ENCODE peak calls at places on chromosomes 2 and 18, in ten cellular contexts. T is skeletal muscle cell; C is thyroid gland; B is CD8-positive, alpha-beta memory T cell; G is heart left ventricle; Y is PC-3; W is hepatocyte; Q is fibroblast of mammary gland; I is A549; X is stomach. K is an unnamed sample.

GRCh38 chr2:207762146-207762545 is 7.6 kb downstream of the FZD5 start:
- DNase-seq in T (no peak), I (no peak), W (no peak), Y (peak), G (no peak), C (no peak), X (no peak), B (no peak), Q (no peak), K (no peak)

GRCh38 chr18:78607221-78607620 is 372.4 kb upstream of the SALL3 start:
- DNase-seq in Q (no peak), Y (no peak), I (no peak), W (no peak), T (no peak), C (no peak), X (no peak), B (no peak), G (no peak), K (no peak)

GRCh38 chr2:149038442-149039212 is at the start of gene LYPD6B:
- DNase-seq in Y (peak), X (peak), I (peak), Q (no peak), T (no peak), C (peak), B (no peak), W (peak), G (no peak), K (no peak)

GRCh38 chr2:32947484-32948143 is 861 bp downstream of the LTBP1 start:
- DNase-seq in I (peak), X (peak), Y (peak), T (no peak), B (no peak), W (peak), G (peak), C (peak), Q (peak), K (peak)

GRCh38 chr2:122451040-122451439 is 695.6 kb downstream of the TSN start:
- DNase-seq in W (peak), Q (peak), X (no peak), Y (peak), B (no peak), C (no peak), T (peak), I (no peak), G (no peak), K (no peak)

GRCh38 chr2:69993048-69993565 is 31.7 kb upstream of the ASPRV1 start:
- DNase-seq in I (no peak), G (no peak), Q (no peak), T (no peak), W (no peak), Y (no peak), C (no peak), X (no peak), B (no peak), K (no peak)

GRCh38 chr2:85765081-85765731 is 11.4 kb downstream of the ATOH8 start:
- DNase-seq in B (no peak), I (no peak), Y (no peak), G (no peak), C (no peak), Q (no peak), W (no peak), X (no peak), T (no peak), K (no peak)

GRCh38 chr2:239370876-239371725 is 29.7 kb downstream of the HDAC4 start:
- DNase-seq in B (peak), C (no peak), T (peak), X (no peak), Y (no peak), G (no peak), W (no peak), I (no peak), Q (no peak), K (no peak)

GRCh38 chr18:3816601-3817363 is 366.8 kb downstream of the TGIF1 start:
- DNase-seq in X (no peak), B (no peak), T (peak), Y (peak), Q (peak), C (no peak), G (no peak), W (peak), I (peak), K (peak)

GRCh38 chr2:235958221-235958620 is 210.0 kb downstream of the GBX2 start:
- DNase-seq in Y (no peak), G (no peak), I (no peak), B (no peak), Q (no peak), X (no peak), W (no peak), T (no peak), C (no peak), K (no peak)

GRCh38 chr2:235960716-235961640 is 207.2 kb downstream of the GBX2 start:
- DNase-seq in Y (no peak), B (no peak), I (no peak), X (no peak), C (no peak), Q (no peak), T (no peak), G (no peak), W (no peak), K (no peak)

GRCh38 chr2:235957231-235957630 is 211.0 kb downstream of the GBX2 start:
- DNase-seq in C (no peak), I (no peak), Y (no peak), Q (no peak), W (no peak), X (no peak), B (no peak), G (no peak), T (no peak), K (no peak)

GRCh38 chr2:235960011-235960715 is 208.0 kb downstream of the GBX2 start:
- DNase-seq in G (no peak), X (no peak), C (no peak), W (no peak), I (no peak), B (no peak), Q (no peak), Y (no peak), T (no peak), K (no peak)

GRCh38 chr2:235958631-235959395 is 209.4 kb downstream of the GBX2 start:
- DNase-seq in X (no peak), I (no peak), T (no peak), C (no peak), B (no peak), W (no peak), G (no peak), Y (no peak), Q (no peak), K (no peak)
- H3K4me3 ChIP-seq in X (no peak), I (no peak), T (no peak), C (no peak), B (no peak), W (no peak), G (no peak), Y (no peak), Q (no peak), K (no peak)

GRCh38 chr2:68365087-68365486 is at the start of gene PLEK:
- DNase-seq in B (peak), X (peak), C (no peak), Y (no peak), G (peak), W (no peak), Q (no peak), T (no peak), I (no peak), K (peak)

GRCh38 chr2:68363731-68364130 is 1.4 kb upstream of the PLEK start:
- DNase-seq in B (no peak), X (no peak), T (no peak), C (no peak), W (no peak), G (no peak), Q (no peak), Y (no peak), I (no peak), K (no peak)

GRCh38 chr2:68362749-68363148 is 2.3 kb upstream of the PLEK start:
- DNase-seq in X (no peak), Q (no peak), I (no peak), C (no peak), B (no peak), G (no peak), W (no peak), Y (no peak), T (no peak), K (no peak)

GRCh38 chr2:68359889-68360288 is 5.2 kb upstream of the PLEK start:
- DNase-seq in B (no peak), C (no peak), X (no peak), G (no peak), I (no peak), Y (no peak), W (no peak), Q (no peak), T (no peak), K (no peak)

DNA sequence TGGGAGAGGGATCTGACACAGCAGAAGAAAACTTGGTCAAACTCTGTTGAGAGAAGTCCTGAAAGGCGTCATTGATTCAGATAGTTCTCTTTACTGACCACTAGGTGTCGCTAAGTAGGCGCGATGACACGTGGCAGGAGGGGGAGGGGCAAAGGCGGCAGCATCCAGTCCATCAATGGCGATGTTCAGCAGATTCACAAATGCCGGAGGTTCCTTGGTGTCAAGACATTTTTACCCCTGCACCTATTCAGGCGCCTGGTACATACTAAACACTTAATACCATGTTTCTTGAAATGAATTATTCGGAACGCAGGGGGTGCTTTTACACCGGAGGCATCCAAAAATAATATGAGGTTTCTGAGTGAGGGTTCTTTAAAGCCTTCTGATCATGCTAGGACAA is 3.0 kb upstream of the PLEK start:
- DNase-seq in I (peak), G (peak), W (peak), T (no peak), X (peak), B (peak), Q (peak), Y (peak), C (peak), K (peak)
- H3K4me3 ChIP-seq in I (no peak), G (no peak), W (no peak), T (no peak), X (peak), B (peak), Q (no peak), Y (no peak), C (no peak), K (no peak)

DNA sequence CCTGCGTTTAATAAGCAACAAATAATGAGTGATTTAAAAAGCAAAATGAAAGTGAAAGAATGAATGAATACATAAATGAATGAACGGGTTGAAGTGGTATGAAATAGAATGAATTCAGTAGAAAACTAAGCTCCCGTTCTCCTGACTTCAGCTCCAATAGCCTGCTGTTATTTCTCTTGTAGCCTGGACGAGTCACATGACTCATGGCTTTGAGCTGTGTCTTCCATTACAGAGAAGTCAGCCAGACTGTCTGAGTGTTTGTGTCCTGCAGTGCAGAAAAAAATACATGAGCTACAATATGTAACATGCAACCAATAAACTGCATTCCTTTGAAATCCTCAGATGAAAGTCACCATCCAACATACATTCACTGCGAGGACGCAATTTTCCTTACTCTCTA is 21.2 kb downstream of the SCG2 start:
- DNase-seq in Y (no peak), B (no peak), Q (peak), I (peak), W (peak), G (no peak), T (peak), X (no peak), C (peak), K (no peak)
- H3K4me3 ChIP-seq in Y (no peak), B (no peak), Q (no peak), I (no peak), W (no peak), G (no peak), T (peak), X (no peak), C (no peak), K (no peak)

GRCh38 chr2:197673606-197674005 is 1.8 kb downstream of the RFTN2 start:
- DNase-seq in Q (no peak), W (no peak), C (no peak), T (no peak), I (no peak), Y (no peak), G (no peak), B (no peak), X (no peak), K (no peak)
- H3K4me3 ChIP-seq in Q (no peak), W (peak), C (no peak), T (peak), I (no peak), Y (no peak), G (no peak), B (no peak), X (peak), K (no peak)

DNA sequence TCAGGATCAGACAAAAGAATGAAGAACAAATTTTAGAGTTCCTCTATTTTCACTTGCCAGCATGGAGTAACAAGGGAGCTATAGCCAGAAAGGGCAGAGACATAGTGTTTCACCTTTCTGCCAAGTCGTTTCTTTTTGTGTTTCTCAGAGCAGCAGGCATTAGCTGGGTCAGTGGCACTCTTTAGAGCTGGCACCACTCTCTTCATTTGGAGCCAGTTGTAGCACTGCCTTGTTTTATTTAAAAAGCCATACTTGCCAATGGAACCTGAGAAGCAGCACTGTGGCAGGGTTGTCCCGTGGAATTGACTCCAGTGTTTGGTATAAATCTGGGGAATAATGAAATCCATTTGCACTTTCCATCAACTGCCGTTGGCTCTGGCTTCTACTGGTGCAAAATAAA is 64.0 kb downstream of the LRRTM4 start:
- DNase-seq in W (no peak), Q (no peak), C (no peak), X (no peak), G (no peak), B (no peak), Y (no peak), T (no peak), I (no peak), K (no peak)
- H3K4me3 ChIP-seq in W (no peak), Q (no peak), C (no peak), X (no peak), G (no peak), B (no peak), Y (no peak), T (no peak), I (no peak), K (no peak)

GRCh38 chr2:157305713-157306110 is 19.9 kb downstream of the ERMN start:
- DNase-seq in G (no peak), Y (no peak), T (no peak), W (no peak), B (no peak), X (no peak), I (no peak), Q (no peak), C (no peak), K (no peak)

GRCh38 chr2:157302492-157303099 is 23.0 kb downstream of the ERMN start:
- DNase-seq in G (no peak), I (peak), X (no peak), Q (peak), B (peak), C (peak), Y (peak), W (peak), T (no peak), K (no peak)

GRCh38 chr2:157304811-157305712 is 20.6 kb downstream of the ERMN start:
- DNase-seq in W (no peak), Q (no peak), B (no peak), C (no peak), I (no peak), X (no peak), T (peak), G (no peak), Y (peak), K (no peak)

GRCh38 chr2:157303612-157304011 is 22.0 kb downstream of the ERMN start:
- DNase-seq in Y (no peak), G (no peak), W (no peak), X (no peak), B (no peak), C (no peak), Q (no peak), I (no peak), T (no peak), K (no peak)

GRCh38 chr2:157307021-157307420 is 18.6 kb downstream of the ERMN start:
- DNase-seq in B (no peak), G (no peak), X (no peak), T (no peak), Q (no peak), Y (peak), W (no peak), C (no peak), I (no peak), K (no peak)
- H3K4me3 ChIP-seq in B (no peak), G (no peak), X (no peak), T (no peak), Q (no peak), Y (no peak), W (no peak), C (no peak), I (no peak), K (no peak)

GRCh38 chr18:50268022-50268747 is 1.9 kb upstream of the CFAP53 start:
- DNase-seq in T (no peak), Y (no peak), C (peak), B (peak), Q (peak), G (peak), X (peak), I (peak), W (peak), K (peak)
- H3K4me3 ChIP-seq in T (peak), Y (no peak), C (peak), B (peak), Q (peak), G (no peak), X (peak), I (peak), W (peak), K (peak)

GRCh38 chr18:59646228-59646945 is 50.8 kb downstream of the CCBE1 start:
- DNase-seq in W (no peak), Y (no peak), I (no peak), G (no peak), T (no peak), B (no peak), X (no peak), C (no peak), Q (no peak), K (no peak)
- H3K4me3 ChIP-seq in W (no peak), Y (no peak), I (no peak), G (no peak), T (no peak), B (no peak), X (no peak), C (no peak), Q (no peak), K (no peak)

GRCh38 chr2:71465961-71466300 is 12.6 kb downstream of the DYSF start:
- DNase-seq in B (no peak), W (no peak), X (no peak), C (no peak), Q (no peak), Y (no peak), T (no peak), G (no peak), I (no peak), K (no peak)
- H3K4me3 ChIP-seq in B (no peak), W (peak), X (peak), C (no peak), Q (no peak), Y (peak), T (peak), G (peak), I (peak), K (peak)